ENCODE peak calls at places on chromosomes 4 and X, in five cellular contexts. L is GDM1, V is tibial artery, D is germinal center, J is head of caudate nucleus. I is an unnamed sample.

GRCh38 chrX:37678574-37678973 is 7.0 kb upstream of the XK start:
- DNase-seq in L (no peak), V (no peak), J (no peak), D (no peak), I (no peak)

GRCh38 chr4:140628016-140628415 is 59.3 kb upstream of the UCP1 start:
- DNase-seq in J (no peak), D (no peak), V (no peak), L (no peak), I (no peak)

GRCh38 chr4:135371137-135371536 is 1169.5 kb upstream of the PABPC4L start:
- DNase-seq in J (no peak), L (no peak), D (no peak), V (no peak), I (no peak)

GRCh38 chr4:158043971-158044618 is 128.7 kb downstream of the GASK1B start:
- DNase-seq in V (no peak), J (no peak), D (no peak), L (no peak), I (no peak)

GRCh38 chrX:72620550-72621145 is 48.0 kb upstream of the HDAC8 start:
- DNase-seq in J (no peak), V (peak; percentile 83), L (no peak), D (no peak), I (no peak)

GRCh38 chrX:71291381-71291780 is 7.9 kb downstream of the NONO start:
- DNase-seq in V (no peak), L (no peak), J (no peak), D (no peak), I (no peak)

GRCh38 chr4:145888393-145888792 is 50.2 kb downstream of the ZNF827 start:
- DNase-seq in V (no peak), J (no peak), D (no peak), L (no peak), I (no peak)

GRCh38 chrX:108072746-108073145 is 18.6 kb downstream of the PSMD10 start:
- DNase-seq in L (no peak), D (no peak), V (no peak), J (no peak), I (no peak)